ENCODE peak calls at places on chromosome 21, in ten cellular contexts. R is stimulated activated CD4-positive, alpha-beta T cell treated with anti-CD3 and anti-CD28 coated beads, Interleukin-12 subunit alpha, Interleukin-12 subunit beta, amount 100 ng/mL, for 24 hours; X is lower lobe of right lung; Z is cardiac fibroblast; L is fibroblast of the conjunctiva; N is NCI-H1092; B is ovary; I is head of caudate nucleus; E is hypothalamus; K is HFF-Myc. G is an unnamed sample.
A peak's percentile ranks its signal among the peaks of the same experiment; 100 is the strongest.

GRCh38 chr21:33908760-33909159 is 6.8 kb downstream of the ATP5PO start:
- DNase-seq in R (no peak), X (no peak), Z (no peak), L (no peak), N (no peak), B (no peak), I (no peak), E (no peak), K (no peak), G (no peak)

GRCh38 chr21:26169611-26170470 is 729 bp downstream of the APP start:
- DNase-seq in R (peak; percentile 45), X (peak; percentile 75), Z (peak; percentile 73), L (peak; percentile 37), N (peak; percentile 67), B (peak; percentile 49), I (peak; percentile 80), E (peak; percentile 91), K (no peak), G (peak; percentile 82)

GRCh38 chr21:16580661-16581060 is 850.9 kb downstream of the USP25 start:
- DNase-seq in R (no peak), X (no peak), Z (no peak), L (no peak), N (no peak), B (no peak), I (no peak), E (no peak), K (no peak), G (no peak)

GRCh38 chr21:42376338-42376982 is 10.1 kb upstream of the TFF1 start:
- DNase-seq in R (no peak), X (peak; percentile 50), Z (no peak), L (no peak), N (no peak), B (no peak), I (no peak), E (no peak), K (no peak), G (no peak)

GRCh38 chr21:36788116-36788515 is 89.2 kb downstream of the SIM2 start:
- DNase-seq in R (no peak), X (peak; percentile 52), Z (no peak), L (no peak), N (no peak), B (no peak), I (no peak), E (no peak), K (no peak), G (no peak)

GRCh38 chr21:26138615-26139257 is 31.8 kb downstream of the APP start:
- DNase-seq in R (no peak), X (no peak), Z (no peak), L (no peak), N (no peak), B (no peak), I (no peak), E (no peak), K (no peak), G (no peak)

GRCh38 chr21:37860416-37860815 is 55.8 kb downstream of the KCNJ6 start:
- DNase-seq in R (no peak), X (no peak), Z (no peak), L (no peak), N (no peak), B (no peak), I (no peak), E (no peak), K (no peak), G (no peak)

GRCh38 chr21:41242238-41242829 is 74.3 kb upstream of the FAM3B start:
- DNase-seq in R (no peak), X (no peak), Z (no peak), L (no peak), N (no peak), B (no peak), I (no peak), E (no peak), K (no peak), G (no peak)

GRCh38 chr21:44984792-44985440 is 45.1 kb downstream of the SLX9 start:
- DNase-seq in R (no peak), X (peak; percentile 42), Z (no peak), L (no peak), N (no peak), B (peak; percentile 21), I (no peak), E (no peak), K (no peak), G (no peak)

GRCh38 chr21:39314155-39315027 is 959 bp upstream of the BRWD1 start:
- DNase-seq in R (peak; percentile 14), X (peak; percentile 58), Z (peak; percentile 71), L (peak; percentile 28), N (peak; percentile 64), B (peak; percentile 52), I (peak; percentile 62), E (peak; percentile 85), K (no peak), G (no peak)

GRCh38 chr21:16124397-16125130 is 394.8 kb downstream of the USP25 start:
- DNase-seq in R (no peak), X (no peak), Z (peak; percentile 95), L (peak; percentile 84), N (no peak), B (peak; percentile 65), I (no peak), E (no peak), K (peak; percentile 59), G (no peak)

GRCh38 chr21:34807881-34808568 is 139.2 kb downstream of the CLIC6 start:
- DNase-seq in R (peak; percentile 70), X (peak; percentile 56), Z (peak; percentile 98), L (peak; percentile 81), N (no peak), B (peak; percentile 39), I (no peak), E (no peak), K (peak; percentile 48), G (no peak)

GRCh38 chr21:45864436-45864835 is 117.1 kb upstream of the COL6A1 start:
- DNase-seq in R (no peak), X (no peak), Z (peak; percentile 62), L (no peak), N (no peak), B (no peak), I (no peak), E (no peak), K (no peak), G (no peak)

GRCh38 chr21:26070822-26071425 is 99.6 kb downstream of the APP start:
- DNase-seq in R (no peak), X (peak; percentile 64), Z (peak; percentile 68), L (peak; percentile 39), N (no peak), B (peak; percentile 56), I (no peak), E (no peak), K (peak; percentile 14), G (no peak)

GRCh38 chr21:45618287-45618686 is 25.2 kb upstream of the PCBP3 start:
- DNase-seq in R (no peak), X (no peak), Z (peak; percentile 69), L (no peak), N (no peak), B (no peak), I (no peak), E (no peak), K (no peak), G (peak; percentile 58)

GRCh38 chr21:43343992-43344886 is 82.7 kb downstream of the SIK1 start:
- DNase-seq in R (no peak), X (peak; percentile 87), Z (no peak), L (no peak), N (peak; percentile 59), B (no peak), I (no peak), E (no peak), K (no peak), G (peak; percentile 87)

GRCh38 chr21:33643658-33644311 is 1.5 kb downstream of the ITSN1 start:
- DNase-seq in R (no peak), X (no peak), Z (no peak), L (no peak), N (no peak), B (no peak), I (peak; percentile 8), E (no peak), K (no peak), G (no peak)

GRCh38 chr21:36976882-36977651 is 10.6 kb upstream of the HLCS start:
- DNase-seq in R (no peak), X (no peak), Z (peak; percentile 87), L (peak; percentile 65), N (peak; percentile 53), B (peak; percentile 40), I (no peak), E (no peak), K (peak; percentile 73), G (no peak)

G was measured in upper lobe of right lung.